ENCODE peak calls at places on chromosomes 1 and 21, in five cellular contexts. L is RWPE1, N is HCT116, C is IMR-90, O is astrocyte. P is an unnamed sample.

GRCh38 chr1:155198547-155198906 is 9.2 kb downstream of the THBS3 start:
- DNase-seq in O (no peak), L (no peak), N (no peak), C (no peak), P (no peak)

GRCh38 chr1:243926803-243927245 is 76.8 kb upstream of the AKT3 start:
- DNase-seq in O (peak), N (peak), L (peak), C (peak), P (peak)

GRCh38 chr1:53326598-53327182 is 1.2 kb downstream of the LRP8 start:
- DNase-seq in O (peak), C (no peak), N (no peak), L (peak), P (no peak)

GRCh38 chr1:63795455-63795854 is 21.6 kb downstream of the ROR1 start:
- DNase-seq in L (no peak), C (no peak), N (no peak), O (no peak), P (no peak)

GRCh38 chr1:160148121-160148520 is 3.3 kb upstream of the ATP1A4 start:
- DNase-seq in O (no peak), N (no peak), C (no peak), L (no peak), P (no peak)

GRCh38 chr1:245590726-245591125 is 435.9 kb downstream of the KIF26B start:
- DNase-seq in L (peak), C (peak), O (no peak), N (no peak), P (no peak)

GRCh38 chr1:243513726-243514491 is 258.1 kb downstream of the SDCCAG8 start:
- DNase-seq in O (peak), N (no peak), L (no peak), C (peak), P (peak)

GRCh38 chr21:28754127-28754611 is 238.5 kb downstream of the LTN1 start:
- DNase-seq in L (no peak), O (peak), C (peak), N (no peak), P (peak)

GRCh38 chr1:14138135-14138506 is 438.1 kb downstream of the PRDM2 start:
- DNase-seq in L (peak), O (no peak), N (no peak), C (no peak), P (no peak)

GRCh38 chr1:57597036-57597435 is 173.2 kb upstream of the DAB1 start:
- DNase-seq in N (no peak), O (no peak), L (no peak), C (no peak), P (no peak)

GRCh38 chr1:234841710-234842231 is 231.8 kb upstream of the IRF2BP2 start:
- DNase-seq in L (no peak), O (no peak), N (no peak), C (peak), P (no peak)

GRCh38 chr1:183915634-183916510 is 111.0 kb downstream of the RGL1 start:
- DNase-seq in O (peak), N (peak), C (peak), L (peak), P (peak)
- TF ChIP-seq CTCF in O (peak), N (peak), C (peak), L (peak), P (peak)

GRCh38 chr1:18001725-18002124 is 105.9 kb upstream of the IGSF21 start:
- DNase-seq in N (no peak), C (no peak), O (no peak), L (no peak), P (no peak)

GRCh38 chr1:17999884-18000283 is 107.7 kb upstream of the IGSF21 start:
- DNase-seq in C (no peak), O (no peak), N (no peak), L (no peak), P (no peak)

GRCh38 chr1:17995480-17995879 is 112.1 kb upstream of the IGSF21 start:
- DNase-seq in N (no peak), C (no peak), O (no peak), L (no peak), P (no peak)

GRCh38 chr1:17994046-17994445 is 113.6 kb upstream of the IGSF21 start:
- DNase-seq in O (no peak), L (no peak), C (no peak), N (no peak), P (no peak)

GRCh38 chr1:17998889-17999288 is 108.7 kb upstream of the IGSF21 start:
- DNase-seq in N (no peak), O (no peak), L (no peak), C (peak), P (no peak)
- TF ChIP-seq CTCF in N (peak), O (no peak), L (no peak), C (peak), P (peak)

GRCh38 chr21:46325073-46325912 is 1.3 kb downstream of the PCNT start:
- DNase-seq in O (peak), N (peak), C (peak), L (peak), P (peak)
- TF ChIP-seq CTCF in O (no peak), N (peak), C (peak), L (no peak), P (peak)

GRCh38 chr1:40161888-40162397 is 756 bp downstream of the RLF start:
- DNase-seq in O (no peak), C (peak), L (no peak), N (no peak), P (peak)
- TF ChIP-seq CTCF in O (no peak), C (no peak), L (no peak), N (peak), P (peak)

GRCh38 chr1:205526431-205526830 is 22.0 kb downstream of the CDK18 start:
- DNase-seq in L (no peak), N (no peak), O (no peak), C (no peak), P (no peak)

GRCh38 chr1:205523261-205523890 is 18.9 kb downstream of the CDK18 start:
- DNase-seq in L (no peak), O (no peak), N (no peak), C (no peak), P (no peak)

GRCh38 chr1:205525495-205526285 is 21.2 kb downstream of the CDK18 start:
- DNase-seq in N (no peak), C (no peak), O (no peak), L (no peak), P (no peak)

GRCh38 chr1:205523891-205524793 is 19.7 kb downstream of the CDK18 start:
- DNase-seq in C (peak), L (peak), N (peak), O (no peak), P (peak)

DNA sequence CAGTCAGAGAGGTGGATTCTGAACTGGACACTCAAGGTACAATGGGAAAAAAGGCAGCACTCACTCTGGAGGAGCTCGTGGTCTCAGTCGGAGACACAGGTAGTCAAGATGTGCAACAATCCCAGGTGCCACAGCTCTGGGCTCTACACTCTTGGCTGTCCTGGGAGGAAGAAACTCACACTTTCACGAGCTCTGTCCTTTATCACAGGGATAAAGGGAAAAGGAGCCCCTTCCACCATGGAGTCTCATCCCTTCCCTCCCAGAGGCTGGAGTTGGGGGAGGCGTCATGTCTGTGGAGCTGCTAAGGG is 20.3 kb downstream of the CDK18 start:
- DNase-seq in O (no peak), C (no peak), L (no peak), N (no peak), P (no peak)
- TF ChIP-seq CTCF in O (no peak), C (no peak), L (no peak), N (no peak), P (no peak)

DNA sequence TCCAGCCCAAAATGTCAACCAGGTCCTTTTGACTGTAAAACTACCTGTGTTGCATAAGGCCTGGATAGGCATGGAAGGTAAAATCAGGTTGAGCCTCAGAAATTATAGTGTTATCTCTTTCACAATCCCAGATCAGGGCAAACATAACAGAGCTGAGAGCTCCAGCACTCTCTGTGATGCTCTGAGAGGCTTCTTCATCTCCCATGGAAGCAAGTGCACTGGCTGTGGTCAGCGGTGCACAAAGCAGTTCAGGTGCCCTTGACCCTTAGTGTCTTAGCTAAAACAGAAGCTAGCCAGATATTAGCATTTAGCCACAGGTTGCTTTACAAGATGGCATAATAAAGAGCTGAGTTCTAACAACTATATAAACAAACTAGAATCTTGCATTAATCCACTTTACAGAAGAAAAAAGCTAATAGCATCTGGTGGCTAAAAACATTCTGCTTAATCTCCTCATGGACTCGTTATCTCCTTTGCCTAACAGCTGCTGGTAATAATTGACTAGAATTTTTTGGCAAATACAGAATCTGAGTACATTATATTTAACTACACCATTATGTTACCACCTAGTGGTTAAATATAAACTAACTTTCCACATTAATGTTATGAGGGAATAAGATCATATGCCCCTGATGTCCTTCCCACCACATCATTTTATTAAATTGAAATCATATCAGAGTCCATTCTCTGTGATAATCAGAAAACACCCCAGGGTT is 25.6 kb upstream of the POGK start:
- DNase-seq in N (no peak), O (no peak), C (no peak), L (no peak), P (no peak)
- TF ChIP-seq CTCF in N (peak), O (no peak), C (no peak), L (no peak), P (peak)

GRCh38 chr21:23155281-23155680 is 2157.1 kb downstream of the NCAM2 start:
- DNase-seq in O (no peak), N (no peak), C (no peak), L (no peak), P (no peak)

GRCh38 chr21:23162213-23162946 is 2164.2 kb downstream of the NCAM2 start:
- DNase-seq in O (no peak), N (no peak), L (no peak), C (no peak), P (no peak)

DNA sequence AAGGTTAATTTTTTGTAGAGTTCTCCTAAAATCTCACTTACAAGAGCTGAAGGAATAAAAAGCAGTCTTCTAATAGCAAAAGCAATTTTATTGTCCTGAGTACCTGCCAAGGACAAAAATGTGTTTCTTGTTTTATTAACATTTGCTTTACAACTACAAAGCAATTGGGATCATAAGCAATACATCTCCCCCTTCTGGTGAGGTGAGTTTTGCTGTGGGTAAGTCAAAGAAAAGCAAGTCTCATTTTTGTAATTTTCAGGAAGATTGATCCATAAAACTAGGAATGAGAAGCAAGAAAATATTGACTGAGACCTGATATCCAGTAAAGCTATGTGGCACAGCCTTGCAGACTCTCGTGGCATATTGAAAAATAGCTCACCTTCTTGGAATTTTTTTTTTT is 2162.7 kb downstream of the NCAM2 start:
- DNase-seq in N (no peak), O (no peak), L (no peak), C (no peak), P (no peak)
- TF ChIP-seq CTCF in N (no peak), O (no peak), L (no peak), C (no peak), P (no peak)

GRCh38 chr1:229006121-229006870 is 264.6 kb upstream of the RAB4A start:
- DNase-seq in O (peak), N (no peak), L (peak), C (no peak), P (no peak)
- TF ChIP-seq CTCF in O (no peak), N (no peak), L (no peak), C (no peak), P (no peak)

GRCh38 chr1:198794498-198794897 is 155.7 kb downstream of the PTPRC start:
- DNase-seq in O (peak), C (peak), L (peak), N (no peak), P (peak)

DNA sequence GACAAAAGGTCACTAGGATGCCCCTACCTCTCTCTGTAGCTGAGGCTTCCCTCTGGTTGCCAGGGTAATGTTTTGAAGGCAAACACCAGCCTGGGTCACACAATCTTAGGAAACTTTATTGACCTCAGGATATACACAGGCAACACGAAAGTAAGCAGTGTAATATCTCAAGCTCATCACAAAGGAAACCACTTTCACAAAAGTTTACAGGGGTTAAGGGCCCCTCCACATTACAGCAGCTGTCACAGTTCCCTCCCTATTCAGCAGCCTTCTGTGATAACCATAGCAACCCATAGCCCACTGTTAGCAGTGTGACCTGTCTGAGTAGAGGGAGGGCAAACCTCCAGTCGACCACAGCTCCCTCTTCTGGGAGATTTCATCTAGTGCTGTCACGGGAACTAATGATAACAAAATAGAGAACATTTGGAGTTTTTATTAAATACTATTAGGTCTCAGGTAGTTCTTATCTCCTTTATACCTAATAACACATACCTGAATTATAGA is 149.8 kb downstream of the PTPRC start:
- DNase-seq in O (no peak), C (no peak), L (no peak), N (no peak), P (no peak)
- TF ChIP-seq CTCF in O (peak), C (peak), L (no peak), N (peak), P (peak)

DNA sequence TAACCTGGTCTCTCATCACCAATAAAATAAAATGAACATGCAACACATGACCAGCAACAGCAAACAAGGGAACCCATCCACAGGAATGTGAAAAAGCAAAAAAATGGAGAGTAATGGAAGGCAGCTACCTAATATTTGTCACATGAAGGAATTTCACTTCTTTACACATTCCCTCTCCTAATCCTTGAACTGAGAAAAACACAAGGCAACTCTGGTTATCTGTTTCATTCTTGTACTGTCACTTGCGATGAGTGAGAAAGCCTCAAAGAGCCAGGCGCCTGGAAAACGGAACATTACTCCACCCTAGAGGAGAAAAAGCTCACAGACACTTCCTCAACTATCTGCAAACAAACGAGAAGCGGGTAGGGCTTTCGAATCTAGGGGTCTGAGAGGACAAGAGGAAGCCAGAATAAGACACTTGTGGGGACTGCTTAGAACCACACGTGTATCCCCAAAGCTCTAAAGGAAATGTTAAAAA is 13.8 kb downstream of the HSF2BP start:
- DNase-seq in L (peak), O (peak), N (no peak), C (peak), P (peak)
- TF ChIP-seq CTCF in L (peak), O (peak), N (peak), C (peak), P (peak)

P was measured in HFFc6.